ENCODE peak calls at places on chromosome 21, in four cellular contexts. U, N, C and D are unnamed samples.

GRCh38 chr21:27206368-27206982 is 239.6 kb upstream of the ADAMTS5 start:
- DNase-seq in N (no peak), U (peak), C (no peak), D (no peak)

GRCh38 chr21:36263797-36264196 is 56.2 kb upstream of the MORC3 start:
- DNase-seq in U (no peak), N (no peak), C (no peak), D (no peak)

GRCh38 chr21:25717491-25718139 is 17.1 kb downstream of the ATP5PF start:
- DNase-seq in C (no peak), N (no peak), U (peak), D (peak)

GRCh38 chr21:15688809-15689208 is 41.0 kb upstream of the USP25 start:
- DNase-seq in N (no peak), C (no peak), U (peak), D (peak)

GRCh38 chr21:45580576-45581321 is 38.5 kb upstream of the SLC19A1 start:
- DNase-seq in U (no peak), C (peak), N (no peak), D (no peak)

GRCh38 chr21:45994738-45995685 is 13.4 kb downstream of the COL6A1 start:
- DNase-seq in N (peak), C (peak), U (no peak), D (no peak)

GRCh38 chr21:35563885-35564451 is 496.4 kb downstream of the SETD4 start:
- DNase-seq in C (no peak), N (no peak), U (peak), D (peak)

GRCh38 chr21:34582506-34583150 is 32.3 kb downstream of the RCAN1 start:
- DNase-seq in U (peak), C (no peak), N (no peak), D (peak)

GRCh38 chr21:39952265-39952664 is 85.0 kb downstream of the PCP4 start:
- DNase-seq in N (no peak), C (no peak), U (no peak), D (no peak)

GRCh38 chr21:17931080-17931479 is 111.9 kb upstream of the C21orf91 start:
- DNase-seq in U (peak), N (no peak), C (no peak), D (no peak)

GRCh38 chr21:25818156-25818950 is 83.6 kb downstream of the GABPA start:
- DNase-seq in C (no peak), U (no peak), N (no peak), D (no peak)

GRCh38 chr21:46295996-46296752 is 10.0 kb downstream of the YBEY start:
- DNase-seq in N (no peak), U (peak), C (peak), D (peak)

GRCh38 chr21:44965251-44966022 is 25.6 kb downstream of the SLX9 start:
- DNase-seq in U (peak), N (no peak), C (peak), D (no peak)

GRCh38 chr21:45255381-45256020 is 32.2 kb downstream of the POFUT2 start:
- DNase-seq in U (no peak), N (no peak), C (peak), D (no peak)

GRCh38 chr21:15014220-15014619 is 50.6 kb downstream of the NRIP1 start:
- DNase-seq in U (peak), N (no peak), C (no peak), D (no peak)

GRCh38 chr21:34991366-34991967 is 57.6 kb downstream of the RUNX1 start:
- DNase-seq in N (no peak), C (no peak), U (no peak), D (no peak)

GRCh38 chr21:35256468-35256988 is 207.4 kb upstream of the RUNX1 start:
- DNase-seq in U (peak), N (peak), C (no peak), D (peak)

GRCh38 chr21:31176725-31177124 is 138.4 kb upstream of the KRTAP19-8 start:
- DNase-seq in U (no peak), C (no peak), N (no peak), D (no peak)

GRCh38 chr21:42924433-42924751 is 1.0 kb downstream of the ERVH48-1 start:
- DNase-seq in C (no peak), N (no peak), U (no peak), D (no peak)
- H3K4me3 ChIP-seq in C (no peak), N (no peak), U (no peak), D (no peak)

GRCh38 chr21:37272897-37273296 is 5.8 kb upstream of the VPS26C start:
- DNase-seq in U (no peak), N (no peak), C (no peak), D (no peak)

GRCh38 chr21:37273911-37274690 is 7.0 kb upstream of the VPS26C start:
- DNase-seq in U (no peak), N (no peak), C (no peak), D (no peak)

GRCh38 chr21:37276377-37276776 is 9.2 kb upstream of the VPS26C start:
- DNase-seq in U (no peak), N (no peak), C (no peak), D (no peak)

GRCh38 chr21:37270576-37271365 is 3.6 kb upstream of the VPS26C start:
- DNase-seq in U (no peak), N (no peak), C (no peak), D (no peak)

DNA sequence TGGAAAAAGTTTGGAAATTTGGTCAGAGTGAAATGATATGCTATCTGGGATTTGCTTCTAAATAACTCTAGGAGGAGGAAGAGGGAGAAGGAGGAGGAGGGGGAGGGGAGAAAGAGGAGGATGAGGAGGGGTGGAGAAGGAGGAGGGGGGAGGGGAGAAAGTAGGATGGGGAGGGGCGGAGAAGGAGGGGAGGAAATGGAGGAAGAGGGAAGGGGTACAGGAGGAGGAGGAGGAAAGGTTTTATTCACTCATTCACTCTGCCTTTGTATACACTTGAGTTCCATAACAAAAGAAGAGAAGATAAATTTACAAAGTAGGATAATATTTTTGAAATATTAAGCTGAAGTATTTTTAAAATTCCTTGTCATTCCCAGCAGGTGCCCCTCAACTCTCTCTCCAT is 6.3 kb upstream of the VPS26C start:
- DNase-seq in C (no peak), N (no peak), U (no peak), D (no peak)
- TF ChIP-seq CTCF in C (no peak), N (no peak), U (no peak), D (no peak)

GRCh38 chr21:32412162-32412997 is at the start of gene EVA1C:
- DNase-seq in C (peak), N (peak), U (peak), D (peak)
- H3K4me3 ChIP-seq in C (peak), N (peak), U (peak), D (peak)

GRCh38 chr21:38806153-38806941 is 618 bp downstream of the ETS2 start:
- DNase-seq in U (no peak), C (peak), N (peak), D (no peak)
- TF ChIP-seq CTCF in U (peak), C (peak), N (no peak), D (peak)

GRCh38 chr21:43916691-43917514 is 51.9 kb downstream of the AGPAT3 start:
- DNase-seq in U (no peak), C (peak), N (no peak), D (no peak)
- H3K4me3 ChIP-seq in U (peak), C (peak), N (no peak), D (no peak)

GRCh38 chr21:41957991-41958766 is 4.4 kb upstream of the C2CD2 start:
- DNase-seq in N (no peak), U (peak), C (peak), D (peak)
- TF ChIP-seq CTCF in N (no peak), U (peak), C (peak), D (peak)